ENCODE peak calls at places on chromosome 17, in ten cellular contexts. I is gastrocnemius medialis; R is NCI-H1092; T is fibroblast of the conjunctiva; D is ACHN; E is activated T-helper 1 cell treated with anti-CD3 and anti-CD28 coated beads, Interleukin-12 subunit alpha, Interleukin-12 subunit beta, Interleukin-2, Interleukin-4 antibody, amounts not matched to agents 30 ng/mL and 10 ng/mL and 1 ng/mL, durations not matched to agents 14 hours and 24 hours and 36 hours; G is AG08395; L is occipital lobe; B is HCT116; V is nephron progenitor cell. Q is an unnamed sample.

GRCh38 chr17:39196820-39197331 is 593 bp downstream of the CACNB1 start:
- DNase-seq in I (peak; percentile 85), R (no peak), T (no peak), D (peak; percentile 59), E (no peak), G (peak; percentile 57), L (no peak), B (no peak), V (no peak), Q (no peak)

GRCh38 chr17:38921756-38922411 is 3.5 kb upstream of the LASP1NB start:
- DNase-seq in I (no peak), R (no peak), T (no peak), D (no peak), E (no peak), G (no peak), L (peak; percentile 39), B (no peak), V (no peak), Q (no peak)

GRCh38 chr17:40648326-40648968 is 829 bp upstream of the SMARCE1 start:
- DNase-seq in I (peak; percentile 13), R (no peak), T (no peak), D (peak; percentile 13), E (no peak), G (no peak), L (no peak), B (no peak), V (no peak), Q (no peak)

GRCh38 chr17:17876959-17877547 is 40.3 kb upstream of the SREBF1 start:
- DNase-seq in I (peak; percentile 69), R (no peak), T (no peak), D (no peak), E (no peak), G (peak; percentile 33), L (peak; percentile 35), B (no peak), V (no peak), Q (no peak)

GRCh38 chr17:56290486-56291118 is 137.3 kb downstream of the ANKFN1 start:
- DNase-seq in I (no peak), R (no peak), T (no peak), D (peak; percentile 24), E (no peak), G (no peak), L (no peak), B (no peak), V (no peak), Q (no peak)

GRCh38 chr17:2937331-2938003 is 125.9 kb downstream of the OR1D5 start:
- DNase-seq in I (no peak), R (no peak), T (no peak), D (no peak), E (no peak), G (peak; percentile 24), L (no peak), B (no peak), V (no peak), Q (no peak)

GRCh38 chr17:74521701-74522201 is 9.5 kb downstream of the CD300LB start:
- DNase-seq in I (no peak), R (no peak), T (no peak), D (no peak), E (no peak), G (no peak), L (no peak), B (no peak), V (no peak), Q (no peak)

GRCh38 chr17:8477653-8478441 is 42.2 kb downstream of the NDEL1 start:
- DNase-seq in I (no peak), R (no peak), T (no peak), D (no peak), E (no peak), G (no peak), L (no peak), B (no peak), V (no peak), Q (no peak)

GRCh38 chr17:50562266-50563094 is 2.0 kb downstream of the CACNA1G start:
- DNase-seq in I (no peak), R (no peak), T (no peak), D (no peak), E (no peak), G (no peak), L (no peak), B (no peak), V (no peak), Q (no peak)

GRCh38 chr17:44829558-44830358 is at the start of gene GJC1:
- DNase-seq in I (no peak), R (no peak), T (no peak), D (peak; percentile 77), E (no peak), G (peak; percentile 47), L (no peak), B (no peak), V (peak; percentile 77), Q (no peak)

GRCh38 chr17:73030501-73030911 is 62.0 kb downstream of the SLC39A11 start:
- DNase-seq in I (peak; percentile 22), R (no peak), T (no peak), D (no peak), E (no peak), G (peak; percentile 82), L (no peak), B (no peak), V (no peak), Q (no peak)

GRCh38 chr17:27203241-27203640 is 90.7 kb upstream of the WSB1 start:
- DNase-seq in I (no peak), R (no peak), T (no peak), D (no peak), E (no peak), G (no peak), L (no peak), B (no peak), V (no peak), Q (no peak)

GRCh38 chr17:80859004-80859941 is 132.4 kb upstream of the CHMP6 start:
- DNase-seq in I (peak; percentile 85), R (peak; percentile 81), T (peak; percentile 87), D (peak; percentile 95), E (no peak), G (peak; percentile 86), L (peak; percentile 51), B (no peak), V (no peak), Q (peak; percentile 81)

GRCh38 chr17:42050360-42051012 is at the start of gene C17orf113:
- DNase-seq in I (peak; percentile 41), R (peak; percentile 37), T (no peak), D (peak; percentile 50), E (no peak), G (peak; percentile 58), L (peak; percentile 13), B (no peak), V (peak; percentile 76), Q (no peak)

GRCh38 chr17:31550389-31551056 is 159.0 kb downstream of the RAB11FIP4 start:
- DNase-seq in I (no peak), R (no peak), T (no peak), D (peak; percentile 41), E (no peak), G (no peak), L (no peak), B (no peak), V (no peak), Q (no peak)

GRCh38 chr17:81469266-81469665 is 43.3 kb downstream of the ACTG1 start:
- DNase-seq in I (no peak), R (no peak), T (no peak), D (no peak), E (no peak), G (no peak), L (no peak), B (no peak), V (no peak), Q (no peak)

GRCh38 chr17:17570207-17570797 is 21.2 kb downstream of the PEMT start:
- DNase-seq in I (peak; percentile 72), R (peak; percentile 52), T (no peak), D (peak; percentile 47), E (no peak), G (peak; percentile 61), L (peak; percentile 15), B (no peak), V (peak; percentile 48), Q (no peak)

GRCh38 chr17:39800540-39800939 is 62.8 kb downstream of the GRB7 start:
- DNase-seq in I (no peak), R (no peak), T (no peak), D (no peak), E (peak; percentile 54), G (no peak), L (no peak), B (no peak), V (no peak), Q (no peak)

GRCh38 chr17:7132511-7133094 is 18.0 kb upstream of the ASGR2 start:
- DNase-seq in I (peak; percentile 17), R (no peak), T (no peak), D (no peak), E (peak; percentile 71), G (no peak), L (no peak), B (no peak), V (peak; percentile 45), Q (no peak)

GRCh38 chr17:60134396-60135159 is 15.2 kb upstream of the CA4 start:
- DNase-seq in I (no peak), R (no peak), T (no peak), D (no peak), E (no peak), G (peak; percentile 52), L (no peak), B (no peak), V (no peak), Q (peak; percentile 24)

GRCh38 chr17:13353590-13353989 is 248.1 kb downstream of the HS3ST3A1 start:
- DNase-seq in I (no peak), R (no peak), T (no peak), D (no peak), E (no peak), G (peak; percentile 35), L (no peak), B (no peak), V (no peak), Q (no peak)

GRCh38 chr17:13909901-13910519 is 159.3 kb upstream of the COX10 start:
- DNase-seq in I (no peak), R (no peak), T (no peak), D (no peak), E (no peak), G (no peak), L (no peak), B (no peak), V (no peak), Q (no peak)

GRCh38 chr17:42456223-42457106 is 2.2 kb upstream of the ATP6V0A1 start:
- DNase-seq in I (no peak), R (no peak), T (no peak), D (peak; percentile 77), E (peak; percentile 18), G (peak; percentile 62), L (no peak), B (no peak), V (no peak), Q (peak; percentile 42)

GRCh38 chr17:74386397-74386796 is 19.1 kb downstream of the GPR142 start:
- DNase-seq in I (peak; percentile 84), R (no peak), T (no peak), D (no peak), E (no peak), G (no peak), L (no peak), B (no peak), V (no peak), Q (no peak)

GRCh38 chr17:75031972-75032895 is 14.5 kb downstream of the ATP5PD start:
- DNase-seq in I (peak; percentile 65), R (peak; percentile 15), T (peak; percentile 41), D (peak; percentile 79), E (peak; percentile 39), G (peak; percentile 92), L (peak; percentile 86), B (peak; percentile 38), V (peak; percentile 27), Q (peak; percentile 72)

GRCh38 chr17:18182190-18182977 is 1.2 kb upstream of the ALKBH5 start:
- DNase-seq in I (peak; percentile 30), R (no peak), T (no peak), D (no peak), E (no peak), G (no peak), L (no peak), B (no peak), V (peak; percentile 27), Q (no peak)

GRCh38 chr17:17090642-17091103 is 48.4 kb downstream of the MPRIP start:
- DNase-seq in I (no peak), R (no peak), T (no peak), D (no peak), E (no peak), G (no peak), L (no peak), B (no peak), V (no peak), Q (no peak)

GRCh38 chr17:15954222-15954621 is 9.3 kb downstream of the ADORA2B start:
- DNase-seq in I (no peak), R (no peak), T (peak; percentile 35), D (peak; percentile 95), E (no peak), G (peak; percentile 79), L (no peak), B (peak; percentile 73), V (no peak), Q (peak; percentile 55)

Q was measured in GM04504.